ENCODE peak calls at places on chromosome 9, in nine cellular contexts. O is K562, F is MM.1S, P is fibroblast of lung, K is astrocyte, Y is hepatocyte, H is mammary epithelial cell, C is H1, B is GM23248. A is an unnamed sample.

GRCh38 chr9:122572456-122572855 is 10.7 kb downstream of the OR1L8 start:
- DNase-seq in P (no peak), Y (no peak), K (no peak), B (peak; percentile 82), O (no peak), H (peak; percentile 25), C (no peak), F (peak; percentile 29), A (no peak)

GRCh38 chr9:115591584-115591984 is 473.6 kb upstream of the TNC start:
- DNase-seq in F (peak; percentile 71), P (peak; percentile 100), Y (peak; percentile 92), B (peak; percentile 99), H (peak; percentile 95), C (peak; percentile 48), O (peak; percentile 10), K (peak; percentile 99), A (peak; percentile 20)

GRCh38 chr9:69627301-69627700 is 44.9 kb downstream of the APBA1 start:
- DNase-seq in K (no peak), O (no peak), F (no peak), P (no peak), B (no peak), C (no peak), Y (no peak), H (no peak), A (no peak)

GRCh38 chr9:71929791-71930440 is 18.5 kb downstream of the C9orf85 start:
- DNase-seq in C (no peak), Y (no peak), B (peak; percentile 63), O (no peak), K (peak; percentile 69), F (no peak), H (no peak), P (peak; percentile 78), A (no peak)

GRCh38 chr9:86958203-86958602 is 10.9 kb upstream of the GAS1 start:
- DNase-seq in F (no peak), C (no peak), O (no peak), H (no peak), Y (no peak), K (no peak), B (no peak), P (no peak), A (no peak)

GRCh38 chr9:27181381-27181780 is 72.4 kb downstream of the TEK start:
- DNase-seq in P (peak; percentile 83), K (peak; percentile 82), O (no peak), H (peak; percentile 83), B (peak; percentile 84), C (no peak), F (no peak), Y (no peak), A (no peak)

GRCh38 chr9:134066923-134067851 is 639 bp downstream of the BRD3 start:
- DNase-seq in Y (peak; percentile 68), H (peak; percentile 19), C (no peak), K (no peak), B (peak; percentile 60), P (peak; percentile 36), F (peak; percentile 17), O (peak; percentile 71), A (peak; percentile 58)

GRCh38 chr9:128627127-128627715 is 29.4 kb downstream of the DYNC2I2 start:
- DNase-seq in B (no peak), O (no peak), K (no peak), Y (no peak), C (no peak), P (no peak), H (no peak), F (no peak), A (no peak)

GRCh38 chr9:92463387-92463786 is 18.9 kb downstream of the ASPN start:
- DNase-seq in K (no peak), O (no peak), C (no peak), Y (no peak), B (no peak), H (no peak), F (no peak), P (no peak), A (no peak)

GRCh38 chr9:129245276-129245675 is 67.2 kb upstream of the IER5L start:
- DNase-seq in H (no peak), K (peak; percentile 33), Y (no peak), O (no peak), P (peak; percentile 56), C (no peak), B (peak; percentile 44), F (no peak), A (no peak)

GRCh38 chr9:37835821-37836220 is 35.2 kb downstream of the DCAF10 start:
- DNase-seq in B (no peak), O (no peak), Y (no peak), K (no peak), H (no peak), C (no peak), P (no peak), F (no peak), A (no peak)

GRCh38 chr9:93471135-93471534 is 17.8 kb upstream of the FAM120AOS start:
- DNase-seq in Y (no peak), P (peak; percentile 55), B (peak; percentile 46), C (no peak), O (no peak), K (peak; percentile 53), F (no peak), H (no peak), A (no peak)
- H3K4me1 ChIP-seq in Y (peaks cover 28% of the 10 kb centered on the region), P (peaks cover 8% of the 10 kb centered on the region), B (peaks cover 31% of the 10 kb centered on the region), C (peaks cover 6% of the 10 kb centered on the region), O (peaks cover 8% of the 10 kb centered on the region), K (peaks cover 12% of the 10 kb centered on the region), F (peaks cover 25% of the 10 kb centered on the region), H (peaks cover 28% of the 10 kb centered on the region), A (peaks cover 20% of the 10 kb centered on the region)

GRCh38 chr9:96135904-96136303 is 166.1 kb downstream of the HSD17B3 start:
- DNase-seq in C (no peak), Y (no peak), H (no peak), O (no peak), P (peak; percentile 12), B (no peak), K (no peak), F (peak; percentile 55), A (no peak)

GRCh38 chr9:96135071-96135825 is 166.7 kb downstream of the HSD17B3 start:
- DNase-seq in O (no peak), H (no peak), P (peak; percentile 50), B (peak; percentile 72), C (no peak), F (peak; percentile 23), Y (no peak), K (peak; percentile 52), A (no peak)

GRCh38 chr9:96136992-96137665 is 164.8 kb downstream of the HSD17B3 start:
- DNase-seq in C (no peak), F (peak; percentile 92), K (peak; percentile 41), H (no peak), Y (peak; percentile 76), O (no peak), P (peak; percentile 55), B (peak; percentile 79), A (no peak)

GRCh38 chr9:96130970-96131369 is 171.0 kb downstream of the HSD17B3 start:
- DNase-seq in P (no peak), O (no peak), B (no peak), H (no peak), K (no peak), C (no peak), Y (no peak), F (no peak), A (no peak)

GRCh38 chr9:96133296-96134010 is 168.5 kb downstream of the HSD17B3 start:
- DNase-seq in Y (no peak), F (no peak), P (no peak), H (no peak), K (no peak), C (no peak), O (no peak), B (no peak), A (no peak)
- TF ChIP-seq EZH2 in Y (no peak), F (no peak), P (no peak), H (no peak), K (no peak), C (no peak), O (no peak), B (no peak), A (no peak)

GRCh38 chr9:95099321-95100070 is 218.0 kb downstream of the FANCC start:
- DNase-seq in O (no peak), H (no peak), Y (no peak), K (no peak), P (no peak), F (no peak), B (no peak), C (no peak), A (no peak)

GRCh38 chr9:95101326-95101725 is 216.2 kb downstream of the FANCC start:
- DNase-seq in B (no peak), O (no peak), F (no peak), C (no peak), P (no peak), K (no peak), H (no peak), Y (no peak), A (no peak)

GRCh38 chr9:95098391-95098921 is 219.1 kb downstream of the FANCC start:
- DNase-seq in O (no peak), Y (no peak), B (no peak), P (no peak), K (no peak), C (no peak), H (no peak), F (no peak), A (no peak)

GRCh38 chr9:95102001-95102433 is 215.5 kb downstream of the FANCC start:
- DNase-seq in K (no peak), H (peak; percentile 99), B (no peak), F (no peak), O (no peak), C (no peak), Y (no peak), P (no peak), A (no peak)

GRCh38 chr9:95100071-95100627 is 217.4 kb downstream of the FANCC start:
- DNase-seq in O (no peak), Y (no peak), P (peak; percentile 64), K (peak; percentile 46), H (peak; percentile 73), C (no peak), B (peak; percentile 62), F (no peak), A (no peak)
- H3K4me1 ChIP-seq in O (peaks cover 20% of the 10 kb centered on the region), Y (peaks cover 19% of the 10 kb centered on the region), P (no peaks in the 10 kb centered on the region), K (peaks cover 21% of the 10 kb centered on the region), H (peaks cover 48% of the 10 kb centered on the region), C (no peaks in the 10 kb centered on the region), B (peaks cover 15% of the 10 kb centered on the region), F (no peaks in the 10 kb centered on the region), A (no peaks in the 10 kb centered on the region)

GRCh38 chr9:113508111-113508749 is 44.7 kb downstream of the RGS3 start:
- DNase-seq in P (no peak), H (no peak), Y (peak; percentile 43), B (no peak), C (peak; percentile 83), K (no peak), O (peak; percentile 22), F (no peak), A (no peak)

GRCh38 chr9:113504725-113505590 is 41.4 kb downstream of the RGS3 start:
- DNase-seq in H (no peak), P (no peak), F (no peak), C (no peak), Y (peak; percentile 68), K (no peak), O (no peak), B (no peak), A (no peak)

GRCh38 chr9:113509463-113509862 is 45.9 kb downstream of the RGS3 start:
- DNase-seq in P (peak; percentile 87), B (peak; percentile 86), F (no peak), Y (no peak), K (peak; percentile 84), C (no peak), O (no peak), H (no peak), A (no peak)

GRCh38 chr9:113505963-113506624 is 42.6 kb downstream of the RGS3 start:
- DNase-seq in C (peak; percentile 61), K (no peak), O (no peak), P (no peak), F (no peak), Y (no peak), B (no peak), H (no peak), A (no peak)

GRCh38 chr9:113507256-113507655 is 43.7 kb downstream of the RGS3 start:
- DNase-seq in F (no peak), C (no peak), Y (no peak), P (no peak), O (no peak), H (no peak), B (no peak), K (no peak), A (no peak)
- TF ChIP-seq EZH2 in F (no peak), C (no peak), Y (no peak), P (no peak), O (no peak), H (no peak), B (no peak), K (no peak), A (no peak)

A was measured in DND-41.